ENCODE peak calls at places on chromosomes 16 and 17, in ten cellular contexts. V is right atrium auricular region, E is Panc1, C is lower leg skin, Y is breast epithelium, A is epithelial cell of proximal tubule, I is HAP-1, S is uterus, L is ascending aorta, B is A549. Q is an unnamed sample.

GRCh38 chr17:44199553-44200477 is at the start of gene ATXN7L3:
- DNase-seq in V (peak), E (no peak), C (peak), Y (peak), A (no peak), I (peak), S (peak), L (peak), B (peak), Q (peak)

GRCh38 chr16:9034056-9034455 is 57.4 kb upstream of the HAPSTR1 start:
- DNase-seq in V (no peak), E (no peak), C (no peak), Y (no peak), A (no peak), I (no peak), S (no peak), L (no peak), B (no peak), Q (no peak)

GRCh38 chr17:2724783-2725164 is 13.2 kb upstream of the CLUH start:
- DNase-seq in V (no peak), E (no peak), C (no peak), Y (no peak), A (no peak), I (peak), S (no peak), L (no peak), B (peak), Q (no peak)

GRCh38 chr17:44217738-44218343 is 1.6 kb downstream of the UBTF start:
- DNase-seq in V (no peak), E (no peak), C (peak), Y (no peak), A (no peak), I (no peak), S (no peak), L (no peak), B (no peak), Q (no peak)

GRCh38 chr17:27380551-27380950 is 75.7 kb upstream of the KSR1 start:
- DNase-seq in V (no peak), E (no peak), C (peak), Y (no peak), A (no peak), I (no peak), S (no peak), L (no peak), B (no peak), Q (no peak)

GRCh38 chr16:69567031-69567680 is 1.4 kb downstream of the NFAT5 start:
- DNase-seq in V (no peak), E (no peak), C (no peak), Y (no peak), A (peak), I (no peak), S (no peak), L (no peak), B (no peak), Q (no peak)

GRCh38 chr17:44219126-44219635 is 294 bp downstream of the UBTF start:
- DNase-seq in V (no peak), E (no peak), C (peak), Y (peak), A (no peak), I (no peak), S (no peak), L (no peak), B (peak), Q (no peak)

GRCh38 chr17:15134363-15134762 is 130.8 kb downstream of the PMP22 start:
- DNase-seq in V (no peak), E (no peak), C (no peak), Y (no peak), A (no peak), I (no peak), S (no peak), L (no peak), B (no peak), Q (no peak)

GRCh38 chr16:89201467-89202377 is 1.4 kb upstream of the SLC22A31 start:
- DNase-seq in V (no peak), E (no peak), C (peak), Y (peak), A (no peak), I (peak), S (peak), L (no peak), B (peak), Q (no peak)

GRCh38 chr16:27208081-27208692 is 4.9 kb downstream of the KDM8 start:
- DNase-seq in V (no peak), E (no peak), C (no peak), Y (no peak), A (no peak), I (no peak), S (no peak), L (no peak), B (no peak), Q (no peak)

GRCh38 chr17:30809867-30810266 is 14.6 kb downstream of the CRLF3 start:
- DNase-seq in V (no peak), E (no peak), C (no peak), Y (no peak), A (no peak), I (no peak), S (no peak), L (no peak), B (no peak), Q (no peak)

GRCh38 chr17:62718420-62718819 is 89.7 kb downstream of the MARCHF10 start:
- DNase-seq in V (no peak), E (no peak), C (peak), Y (no peak), A (peak), I (no peak), S (no peak), L (no peak), B (no peak), Q (no peak)

GRCh38 chr16:66254751-66255150 is 111.7 kb upstream of the CDH5 start:
- DNase-seq in V (no peak), E (no peak), C (no peak), Y (no peak), A (no peak), I (no peak), S (no peak), L (no peak), B (no peak), Q (no peak)

GRCh38 chr17:73304971-73305786 is 6.6 kb downstream of the CDC42EP4 start:
- DNase-seq in V (peak), E (no peak), C (peak), Y (no peak), A (no peak), I (peak), S (peak), L (no peak), B (peak), Q (no peak)

DNA sequence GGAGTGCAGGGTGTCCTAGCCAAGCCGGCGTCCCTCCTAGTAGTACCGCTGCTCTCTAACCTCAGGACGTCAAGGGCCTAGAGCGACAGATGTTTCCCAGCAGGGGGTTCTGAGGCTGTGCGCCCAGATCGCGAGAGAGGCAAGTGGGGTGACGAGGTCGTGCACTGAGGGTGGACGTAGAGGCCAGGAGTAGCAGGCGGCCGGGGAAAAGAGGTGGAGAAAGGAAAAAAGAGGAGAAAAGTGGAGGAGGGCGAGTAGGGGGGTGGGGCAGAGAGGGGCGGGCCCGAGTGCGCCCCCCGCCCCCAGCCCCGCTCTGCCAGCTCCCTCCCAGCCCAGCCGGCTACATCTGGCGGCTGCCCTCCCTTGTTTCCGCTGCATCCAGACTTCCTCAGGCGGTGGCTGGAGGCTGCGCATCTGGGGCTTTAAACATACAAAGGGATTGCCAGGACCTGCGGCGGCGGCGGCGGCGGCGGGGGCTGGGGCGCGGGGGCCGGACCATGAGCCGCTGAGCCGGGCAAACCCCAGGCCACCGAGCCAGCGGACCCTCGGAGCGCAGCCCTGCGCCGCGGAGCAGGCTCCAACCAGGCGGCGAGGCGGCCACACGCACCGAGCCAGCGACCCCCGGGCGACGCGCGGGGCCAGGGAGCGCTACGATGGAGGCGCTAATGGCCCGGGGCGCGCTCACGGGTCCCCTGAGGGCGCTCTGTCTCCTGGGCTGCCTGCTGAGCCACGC is at the start of gene MMP2:
- DNase-seq in V (peak), E (no peak), C (peak), Y (no peak), A (no peak), I (peak), S (peak), L (no peak), B (no peak), Q (no peak)
- H3K4me3 ChIP-seq in V (peak), E (peak), C (peak), Y (peak), A (peak), I (peak), S (peak), L (peak), B (peak), Q (peak)

DNA sequence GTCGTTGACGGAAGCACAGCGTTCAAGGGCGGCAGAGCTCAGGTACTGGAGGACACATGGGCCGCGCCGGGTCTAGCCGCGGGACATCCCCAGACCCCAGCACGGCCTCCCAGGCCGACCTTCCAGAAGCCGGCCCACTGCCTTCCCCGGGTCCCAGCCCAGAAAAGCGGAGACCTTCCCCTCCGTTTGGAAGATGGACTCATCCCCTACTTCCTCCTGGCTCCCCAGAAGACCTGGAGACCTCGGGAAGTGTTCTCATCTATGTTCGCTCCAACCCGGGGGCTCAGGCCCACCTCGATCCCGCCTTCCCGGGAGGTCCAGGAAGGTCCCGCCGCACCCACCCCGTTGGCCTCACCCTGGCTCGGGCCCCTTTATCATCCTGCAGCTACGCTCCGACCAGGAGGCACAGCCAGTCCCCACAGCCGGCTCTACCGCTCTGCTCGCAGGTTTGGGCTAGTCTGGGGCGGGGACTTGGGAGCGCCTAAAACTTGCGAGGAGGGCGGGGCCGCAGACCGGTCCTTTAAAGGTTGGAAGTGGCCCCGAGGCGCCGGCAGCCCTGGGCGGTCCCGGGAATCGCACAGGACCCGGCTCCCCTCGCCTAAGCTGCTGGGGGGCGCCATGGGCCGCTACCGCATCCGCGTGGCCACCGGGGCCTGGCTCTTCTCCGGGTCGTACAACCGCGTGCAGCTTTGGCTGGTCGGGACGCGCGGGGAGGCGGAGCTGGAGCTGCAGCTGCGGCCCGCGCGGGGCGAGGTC is at the start of gene ALOX12:
- DNase-seq in V (no peak), E (no peak), C (peak), Y (peak), A (no peak), I (no peak), S (peak), L (no peak), B (no peak), Q (no peak)
- H3K4me3 ChIP-seq in V (peak), E (no peak), C (no peak), Y (peak), A (no peak), I (no peak), S (no peak), L (peak), B (no peak), Q (no peak)

GRCh38 chr17:19333132-19333440 is 29.4 kb downstream of the B9D1 start:
- DNase-seq in V (no peak), E (no peak), C (no peak), Y (no peak), A (no peak), I (no peak), S (no peak), L (peak), B (no peak), Q (no peak)
- H3K4me3 ChIP-seq in V (no peak), E (no peak), C (no peak), Y (no peak), A (no peak), I (no peak), S (no peak), L (no peak), B (no peak), Q (no peak)

GRCh38 chr17:3754458-3755334 is 31.0 kb downstream of the HASPIN start:
- DNase-seq in V (no peak), E (no peak), C (peak), Y (peak), A (no peak), I (peak), S (no peak), L (no peak), B (peak), Q (no peak)
- H3K4me3 ChIP-seq in V (no peak), E (peak), C (no peak), Y (peak), A (peak), I (no peak), S (no peak), L (no peak), B (peak), Q (no peak)

GRCh38 chr17:78708510-78708973 is 73.5 kb downstream of the CYTH1 start:
- DNase-seq in V (peak), E (peak), C (peak), Y (peak), A (no peak), I (peak), S (peak), L (no peak), B (peak), Q (peak)
- H3K4me3 ChIP-seq in V (no peak), E (no peak), C (no peak), Y (no peak), A (no peak), I (no peak), S (no peak), L (no peak), B (no peak), Q (no peak)

GRCh38 chr16:81808933-81809480 is 29.9 kb downstream of the PLCG2 start:
- DNase-seq in V (no peak), E (no peak), C (no peak), Y (no peak), A (no peak), I (no peak), S (no peak), L (no peak), B (no peak), Q (no peak)

GRCh38 chr16:81807767-81808166 is 28.7 kb downstream of the PLCG2 start:
- DNase-seq in V (no peak), E (no peak), C (no peak), Y (no peak), A (no peak), I (no peak), S (no peak), L (no peak), B (no peak), Q (no peak)

GRCh38 chr16:81809567-81809966 is 30.5 kb downstream of the PLCG2 start:
- DNase-seq in V (no peak), E (no peak), C (no peak), Y (no peak), A (no peak), I (no peak), S (no peak), L (no peak), B (no peak), Q (no peak)

GRCh38 chr16:81810894-81811538 is 31.9 kb downstream of the PLCG2 start:
- DNase-seq in V (no peak), E (no peak), C (no peak), Y (no peak), A (no peak), I (no peak), S (no peak), L (no peak), B (no peak), Q (no peak)

GRCh38 chr16:81810361-81810760 is 31.3 kb downstream of the PLCG2 start:
- DNase-seq in V (no peak), E (no peak), C (no peak), Y (no peak), A (no peak), I (no peak), S (no peak), L (no peak), B (no peak), Q (no peak)
- H3K4me3 ChIP-seq in V (no peak), E (no peak), C (no peak), Y (no peak), A (no peak), I (no peak), S (no peak), L (no peak), B (no peak), Q (no peak)

DNA sequence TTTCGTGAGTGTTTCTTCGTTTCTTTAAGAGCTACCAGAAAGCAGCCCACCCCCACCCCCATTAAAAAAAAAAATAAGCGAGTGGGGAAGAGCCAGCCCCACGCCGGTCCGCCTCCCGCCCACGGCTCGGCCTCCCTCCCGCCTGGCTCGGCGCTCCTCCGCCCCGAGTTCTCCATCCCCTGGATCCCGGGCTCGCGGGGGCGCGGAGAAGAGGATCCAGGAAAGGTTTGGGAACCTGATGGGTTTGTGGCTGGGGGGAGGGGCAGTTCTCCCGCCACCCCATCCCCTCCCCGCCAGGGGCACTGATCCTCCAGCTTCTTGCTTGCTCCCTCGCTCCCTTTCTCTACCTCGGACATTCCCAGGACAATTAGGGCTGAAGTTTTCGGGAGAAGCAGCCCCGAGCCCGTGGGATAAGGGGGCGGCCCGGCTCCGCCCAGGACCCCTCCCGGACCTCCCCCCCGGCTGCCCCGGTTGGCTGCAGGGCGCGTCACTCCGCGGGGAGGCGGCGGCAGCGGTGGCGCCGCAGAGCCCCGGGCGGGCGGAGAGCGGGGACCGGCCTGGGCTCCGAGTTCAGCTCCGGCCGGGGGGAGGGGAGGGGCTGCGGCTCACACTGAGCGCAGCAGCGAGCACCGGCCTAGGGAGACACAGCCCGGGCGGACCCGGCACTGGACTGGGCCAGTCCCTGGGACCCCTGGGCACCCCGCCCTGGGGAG is 1.0 kb upstream of the SALL1 start:
- DNase-seq in V (no peak), E (no peak), C (peak), Y (no peak), A (no peak), I (peak), S (peak), L (no peak), B (peak), Q (no peak)
- H3K4me3 ChIP-seq in V (peak), E (no peak), C (no peak), Y (peak), A (peak), I (peak), S (peak), L (peak), B (peak), Q (peak)

GRCh38 chr17:41773190-41773588 is 13.3 kb downstream of the JUP start:
- DNase-seq in V (peak), E (no peak), C (no peak), Y (peak), A (peak), I (no peak), S (peak), L (peak), B (peak), Q (no peak)

GRCh38 chr17:41773731-41774193 is 12.7 kb downstream of the JUP start:
- DNase-seq in V (no peak), E (no peak), C (no peak), Y (no peak), A (no peak), I (no peak), S (no peak), L (no peak), B (no peak), Q (no peak)

GRCh38 chr17:41777157-41777578 is 9.3 kb downstream of the JUP start:
- DNase-seq in V (no peak), E (no peak), C (no peak), Y (no peak), A (peak), I (no peak), S (peak), L (no peak), B (peak), Q (no peak)

GRCh38 chr17:41777579-41778188 is 8.8 kb downstream of the JUP start:
- DNase-seq in V (peak), E (peak), C (no peak), Y (peak), A (peak), I (peak), S (peak), L (no peak), B (peak), Q (no peak)

DNA sequence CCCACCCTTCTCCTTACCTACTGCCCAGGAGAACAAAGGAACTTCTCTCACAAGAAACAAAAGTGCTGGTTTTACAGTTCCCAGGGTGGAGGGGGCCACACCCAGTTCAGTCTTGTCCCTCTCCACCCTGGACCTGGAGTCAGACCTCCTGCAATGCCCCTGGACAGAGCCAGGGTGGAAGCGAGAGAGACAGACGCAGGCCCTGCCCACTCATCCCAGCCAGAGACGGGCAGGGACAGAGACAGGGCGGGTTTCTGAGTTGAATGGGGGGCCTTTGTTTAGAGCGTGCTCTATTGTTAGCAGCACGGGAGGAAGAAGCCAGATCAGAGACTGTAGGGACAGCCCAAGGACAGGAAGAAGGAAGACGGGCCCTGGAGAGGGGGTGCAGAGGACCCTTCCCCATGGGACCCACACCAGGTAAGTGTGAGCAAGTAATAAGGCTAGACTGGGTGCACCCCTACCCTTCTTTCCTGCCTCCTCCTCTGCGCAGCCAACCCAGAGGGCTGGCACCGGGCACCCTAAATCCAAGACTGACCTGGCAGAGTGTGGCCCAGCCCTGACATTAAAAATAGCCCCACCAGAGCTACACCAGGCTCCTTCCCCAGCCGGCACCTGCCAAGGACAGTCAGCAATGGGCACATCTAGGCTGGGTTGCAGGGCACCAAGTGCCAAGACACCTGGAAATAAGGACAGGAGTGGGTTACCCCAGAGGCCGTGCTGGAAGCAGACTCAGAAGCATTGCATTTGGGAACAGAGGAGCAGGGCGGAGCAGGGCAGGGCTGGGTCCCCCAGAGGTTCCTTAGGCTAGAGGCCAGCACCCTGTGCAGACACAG is 10.9 kb downstream of the JUP start:
- DNase-seq in V (no peak), E (no peak), C (no peak), Y (no peak), A (no peak), I (peak), S (no peak), L (no peak), B (peak), Q (no peak)
- H3K4me3 ChIP-seq in V (no peak), E (no peak), C (no peak), Y (no peak), A (no peak), I (no peak), S (no peak), L (no peak), B (no peak), Q (no peak)

GRCh38 chr16:17940584-17940983 is 396.0 kb downstream of the NPIPA8 start:
- DNase-seq in V (no peak), E (no peak), C (no peak), Y (no peak), A (no peak), I (no peak), S (no peak), L (no peak), B (no peak), Q (no peak)

GRCh38 chr16:17942067-17942466 is 394.5 kb downstream of the NPIPA8 start:
- DNase-seq in V (no peak), E (no peak), C (peak), Y (no peak), A (no peak), I (no peak), S (no peak), L (no peak), B (no peak), Q (no peak)

GRCh38 chr16:17938546-17938945 is 398.0 kb downstream of the NPIPA8 start:
- DNase-seq in V (no peak), E (no peak), C (no peak), Y (no peak), A (no peak), I (no peak), S (no peak), L (no peak), B (no peak), Q (no peak)

GRCh38 chr16:17939052-17939673 is 397.4 kb downstream of the NPIPA8 start:
- DNase-seq in V (no peak), E (no peak), C (no peak), Y (no peak), A (no peak), I (no peak), S (no peak), L (no peak), B (no peak), Q (no peak)

GRCh38 chr16:17939723-17940122 is 396.8 kb downstream of the NPIPA8 start:
- DNase-seq in V (no peak), E (no peak), C (no peak), Y (no peak), A (no peak), I (no peak), S (no peak), L (no peak), B (no peak), Q (no peak)
- H3K4me3 ChIP-seq in V (no peak), E (no peak), C (no peak), Y (no peak), A (no peak), I (no peak), S (no peak), L (no peak), B (no peak), Q (no peak)